ENCODE peak calls at places on chromosomes 2 and 18, in five cellular contexts. E is transverse colon, N is upper lobe of left lung, Y is stomach, Z is H1. D is an unnamed sample.

GRCh38 chr2:219949053-219949452 is 321.6 kb downstream of the SLC4A3 start:
- DNase-seq in Z (no peak), E (no peak), N (no peak), Y (no peak), D (no peak)

GRCh38 chr2:23708771-23709170 is 218.2 kb downstream of the ATAD2B start:
- DNase-seq in Z (no peak), E (no peak), N (no peak), Y (no peak), D (no peak)

GRCh38 chr2:177317857-177318256 is 53.3 kb upstream of the NFE2L2 start:
- DNase-seq in Y (no peak), E (no peak), Z (no peak), N (no peak), D (no peak)

GRCh38 chr18:77974329-77974728 is 724.7 kb downstream of the GALR1 start:
- DNase-seq in E (no peak), Z (no peak), N (no peak), Y (no peak), D (no peak)

GRCh38 chr2:67790622-67791021 is 272.2 kb downstream of the C1D start:
- DNase-seq in Z (no peak), E (no peak), N (no peak), Y (no peak), D (no peak)

GRCh38 chr2:9285921-9286320 is 79.3 kb downstream of the ASAP2 start:
- DNase-seq in Z (no peak), E (no peak), Y (no peak), N (no peak), D (no peak)

GRCh38 chr2:6866239-6866745 is 585 bp upstream of the CMPK2 start:
- DNase-seq in Z (no peak), N (peak; percentile 64), E (peak; percentile 42), Y (peak; percentile 44), D (no peak)

GRCh38 chr2:113229795-113230194 is 48.9 kb downstream of the PAX8 start:
- DNase-seq in E (no peak), N (no peak), Z (no peak), Y (no peak), D (no peak)

GRCh38 chr2:46131-46470 is 204 bp downstream of the FAM110C start:
- DNase-seq in Z (no peak), N (no peak), E (no peak), Y (no peak), D (no peak)

GRCh38 chr18:25725461-25725860 is 365.0 kb downstream of the SS18 start:
- DNase-seq in E (no peak), Y (no peak), Z (no peak), N (no peak), D (no peak)

GRCh38 chr2:32064021-32064678 is 794 bp downstream of the SPAST start:
- DNase-seq in N (peak; percentile 26), Z (no peak), Y (no peak), E (peak; percentile 17), D (no peak)

DNA sequence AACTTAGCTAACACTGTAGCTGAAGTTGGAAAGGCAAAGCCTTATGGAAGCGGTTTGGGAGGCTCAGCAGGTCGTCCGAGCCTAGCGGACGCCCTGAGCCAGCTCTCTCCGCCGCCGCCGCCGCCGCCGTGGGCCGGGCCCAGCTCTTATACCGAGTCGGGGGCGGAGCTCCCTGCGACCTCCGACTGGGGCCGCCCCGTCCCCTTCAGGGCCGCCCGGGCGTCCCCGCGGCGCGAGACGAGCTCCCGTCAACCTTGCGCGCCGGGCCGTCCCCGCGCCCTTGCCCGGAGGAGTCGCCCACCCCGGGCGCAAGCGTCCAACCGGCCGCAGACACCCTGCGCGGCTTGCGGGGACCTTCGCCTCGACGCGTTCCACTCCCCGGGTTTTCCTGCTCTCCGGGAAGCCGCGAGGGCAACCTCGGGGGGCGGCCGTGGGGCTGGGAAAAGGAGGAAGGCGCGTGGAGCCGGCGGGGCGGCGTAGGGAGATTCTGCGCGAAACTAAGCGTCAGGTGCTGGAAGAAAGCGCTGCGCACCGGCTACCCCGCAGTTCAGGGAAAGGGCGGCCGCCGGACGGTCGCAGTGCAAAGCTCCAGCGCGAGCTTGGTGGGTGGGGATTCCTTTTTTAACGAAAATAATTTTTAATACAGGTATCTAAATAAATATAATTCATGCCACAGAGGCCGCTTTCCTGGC is at the start of gene SLC40A1:
- DNase-seq in N (peak; percentile 86), Y (peak; percentile 87), Z (no peak), E (peak; percentile 83), D (peak; percentile 74)
- TF ChIP-seq POLR2AphosphoS5 in N (peak; percentile 78), Y (peak; percentile 94), Z (no peak), E (peak; percentile 44), D (no peak)

GRCh38 chr18:62758591-62758990 is 43.2 kb downstream of the PHLPP1 start:
- DNase-seq in Y (no peak), Z (no peak), N (no peak), E (no peak), D (no peak)

GRCh38 chr18:62755454-62755853 is 40.1 kb downstream of the PHLPP1 start:
- DNase-seq in E (no peak), N (no peak), Y (no peak), Z (no peak), D (no peak)

GRCh38 chr18:62759704-62760402 is 44.5 kb downstream of the PHLPP1 start:
- DNase-seq in Z (no peak), N (no peak), E (no peak), Y (no peak), D (no peak)

GRCh38 chr18:62755946-62756345 is 40.6 kb downstream of the PHLPP1 start:
- DNase-seq in Y (no peak), N (no peak), E (no peak), Z (no peak), D (no peak)

DNA sequence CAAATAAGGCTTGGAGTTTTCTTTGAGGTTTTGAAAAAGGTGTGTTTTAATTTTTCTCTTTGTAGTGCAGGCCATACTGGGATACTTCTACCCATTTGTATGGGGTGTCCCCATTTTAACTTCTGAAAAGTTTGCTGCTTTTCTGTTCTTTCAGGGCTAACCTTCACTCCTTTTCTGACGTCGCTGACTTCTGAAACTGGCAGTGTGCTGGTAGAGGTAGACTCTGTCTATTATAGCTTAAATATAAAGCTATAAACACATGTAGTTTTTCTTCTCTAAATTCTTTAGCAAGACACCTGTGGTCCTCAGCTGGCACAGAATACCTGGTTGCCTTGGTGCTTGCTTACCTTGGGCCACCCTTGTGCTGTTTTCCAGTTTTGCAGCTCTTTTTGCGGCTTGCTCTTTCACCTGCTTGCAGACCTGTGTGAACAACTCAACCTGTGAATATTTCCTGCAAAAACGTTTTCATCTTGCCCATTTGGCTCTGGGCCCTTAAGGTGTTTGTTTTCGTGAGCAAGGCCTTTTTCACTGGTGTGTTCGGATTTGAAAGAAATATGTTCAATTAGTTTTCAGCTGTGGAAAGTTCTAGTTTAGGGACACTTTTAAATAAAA is 42.2 kb downstream of the PHLPP1 start:
- DNase-seq in Z (no peak), Y (no peak), E (no peak), N (no peak), D (no peak)
- H3K4me1 ChIP-seq in Z (peaks cover 36% of the 10 kb centered on the region), Y (no peaks in the 10 kb centered on the region), E (peaks cover 3% of the 10 kb centered on the region), N (peaks cover 6% of the 10 kb centered on the region), D (no peaks in the 10 kb centered on the region)

GRCh38 chr2:239292956-239293355 is 107.9 kb downstream of the HDAC4 start:
- DNase-seq in Y (no peak), Z (no peak), N (no peak), E (peak; percentile 7), D (no peak)

GRCh38 chr2:239290618-239291504 is 110.0 kb downstream of the HDAC4 start:
- DNase-seq in E (peak; percentile 14), Z (no peak), Y (no peak), N (no peak), D (no peak)

GRCh38 chr2:239291505-239292350 is 109.1 kb downstream of the HDAC4 start:
- DNase-seq in Y (no peak), N (no peak), E (peak; percentile 8), Z (peak; percentile 78), D (no peak)

GRCh38 chr2:239293450-239294430 is 107.1 kb downstream of the HDAC4 start:
- DNase-seq in Y (no peak), Z (no peak), N (no peak), E (peak; percentile 13), D (no peak)

GRCh38 chr2:239292531-239292930 is 108.3 kb downstream of the HDAC4 start:
- DNase-seq in N (no peak), Y (no peak), Z (no peak), E (peak; percentile 3), D (no peak)
- H3K27ac ChIP-seq in N (no peak overlapping the region), Y (peak overlapping the region; percentile 67), Z (peak overlapping the region; percentile 73), E (peak overlapping the region; percentile 75), D (no peak overlapping the region)

GRCh38 chr2:201257941-201258665 is 2.2 kb upstream of the CASP8 start:
- DNase-seq in Z (no peak), Y (peak; percentile 74), N (peak; percentile 91), E (peak; percentile 92), D (peak; percentile 78)
- TF ChIP-seq POLR2AphosphoS5 in Z (no peak), Y (peak; percentile 30), N (peak; percentile 54), E (peak; percentile 18), D (peak; percentile 51)

GRCh38 chr2:29119211-29119610 is 4.0 kb downstream of the CLIP4 start:
- DNase-seq in Y (no peak), N (no peak), E (no peak), Z (no peak), D (no peak)

GRCh38 chr2:29120846-29121245 is 5.6 kb downstream of the CLIP4 start:
- DNase-seq in Z (no peak), Y (no peak), N (no peak), E (no peak), D (no peak)

GRCh38 chr2:29123584-29124349 is 8.6 kb downstream of the CLIP4 start:
- DNase-seq in Y (no peak), Z (no peak), E (no peak), N (no peak), D (no peak)

GRCh38 chr2:29129586-29130281 is 14.5 kb downstream of the CLIP4 start:
- DNase-seq in Z (no peak), E (no peak), Y (no peak), N (no peak), D (no peak)

DNA sequence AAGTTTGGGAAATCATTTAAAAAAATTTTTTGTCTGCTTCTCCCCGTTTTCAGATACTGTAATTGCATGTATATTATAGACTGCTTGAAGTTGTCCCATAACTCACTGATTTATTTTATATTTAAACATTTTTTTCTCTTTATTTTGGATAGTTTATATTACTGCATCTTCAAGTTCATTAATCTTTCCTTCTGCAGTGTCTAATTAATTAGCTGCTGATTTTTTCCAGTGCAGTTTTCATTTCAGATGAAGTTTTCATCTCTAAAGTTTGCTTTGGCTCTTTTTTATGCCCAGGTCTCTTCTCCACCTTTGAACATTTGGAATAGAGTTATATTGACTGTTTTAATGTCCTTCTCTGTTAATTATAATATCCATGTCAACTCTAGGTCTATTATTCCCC is 9.3 kb downstream of the CLIP4 start:
- DNase-seq in N (no peak), Z (no peak), Y (no peak), E (no peak), D (no peak)
- H3K4me1 ChIP-seq in N (peaks cover 2% of the 10 kb centered on the region), Z (no peaks in the 10 kb centered on the region), Y (no peaks in the 10 kb centered on the region), E (peaks cover 6% of the 10 kb centered on the region), D (no peaks in the 10 kb centered on the region)